ENCODE peak calls at places on chromosomes 5 and 9, in eight cellular contexts. V is Peyer's patch, W is SK-MEL-5, S is SJSA1, M is COR-L47, R is heart right ventricle, N is IMR-90, Y is C1 segment of cervical spinal cord. L is an unnamed sample.

GRCh38 chr5:145681686-145682085 is 153.5 kb downstream of the PRELID2 start:
- DNase-seq in V (peak; percentile 69), W (peak; percentile 88), Y (peak; percentile 4), M (peak; percentile 68), N (peak; percentile 73), S (peak; percentile 62), R (peak; percentile 46), L (peak; percentile 80)

GRCh38 chr5:154174091-154174490 is 16.4 kb upstream of the GALNT10 start:
- DNase-seq in R (no peak), W (no peak), N (no peak), Y (no peak), V (no peak), S (no peak), M (no peak), L (no peak)

GRCh38 chr9:78035369-78035993 is 3.9 kb upstream of the GNAQ start:
- DNase-seq in W (peak; percentile 89), S (peak; percentile 50), N (peak; percentile 84), V (peak; percentile 67), R (peak; percentile 71), Y (peak; percentile 26), M (peak; percentile 61), L (peak; percentile 86)

GRCh38 chr5:177514541-177514940 is 2.2 kb downstream of the DDX41 start:
- DNase-seq in Y (no peak), M (no peak), N (no peak), V (no peak), W (no peak), S (no peak), R (no peak), L (no peak)

GRCh38 chr9:128251701-128252100 is 24.1 kb downstream of the GOLGA2 start:
- DNase-seq in V (no peak), R (no peak), S (no peak), M (no peak), Y (no peak), W (peak; percentile 8), N (no peak), L (no peak)

GRCh38 chr9:2745560-2746380 is 28.5 kb downstream of the KCNV2 start:
- DNase-seq in N (no peak), W (peak; percentile 58), M (no peak), R (no peak), S (no peak), V (no peak), Y (no peak), L (no peak)

GRCh38 chr9:37540634-37541033 is 35.5 kb downstream of the FBXO10 start:
- DNase-seq in N (no peak), M (no peak), R (peak; percentile 63), V (no peak), S (no peak), W (no peak), Y (no peak), L (peak; percentile 7)

GRCh38 chr5:168528521-168529360 is at the start of gene FBLL1:
- DNase-seq in S (peak; percentile 28), W (no peak), N (peak; percentile 16), V (no peak), Y (no peak), R (peak; percentile 23), M (peak; percentile 20), L (peak; percentile 64)

GRCh38 chr9:97857603-97858392 is 4.8 kb downstream of the FOXE1 start:
- DNase-seq in V (peak; percentile 37), R (no peak), M (no peak), N (no peak), S (no peak), W (no peak), Y (no peak), L (no peak)

GRCh38 chr5:57172466-57172961 is 1.3 kb upstream of the GPBP1 start:
- DNase-seq in W (peak; percentile 10), M (no peak), Y (no peak), S (peak; percentile 39), N (no peak), V (no peak), R (no peak), L (peak; percentile 34)

GRCh38 chr5:36152324-36153298 is 700 bp downstream of the SKP2 start:
- DNase-seq in S (peak; percentile 61), M (no peak), R (no peak), N (peak; percentile 27), V (no peak), Y (no peak), W (peak; percentile 21), L (peak; percentile 26)

GRCh38 chr5:127987354-127988148 is 96.0 kb upstream of the SLC12A2 start:
- DNase-seq in N (peak; percentile 3), W (no peak), V (no peak), S (peak; percentile 13), M (no peak), Y (no peak), R (no peak), L (no peak)

GRCh38 chr5:179839328-179840256 is 18.9 kb downstream of the SQSTM1 start:
- DNase-seq in V (no peak), N (peak; percentile 39), S (no peak), R (peak; percentile 40), Y (no peak), W (no peak), M (no peak), L (no peak)

L was measured in astrocyte of the hippocampus.